ENCODE peak calls at places on chromosomes 16 and 17, in four cellular contexts. V is nephron progenitor cell, D is AG09309, W is right lobe of liver. B is an unnamed sample.

GRCh38 chr16:74868501-74868900 is 93.9 kb upstream of the FA2H start:
- DNase-seq in V (no peak), D (no peak), W (no peak), B (no peak)

GRCh38 chr16:5428932-5429331 is 331.3 kb upstream of the EEF2KMT start:
- DNase-seq in V (peak), D (no peak), W (no peak), B (no peak)

GRCh38 chr17:29159286-29159860 is 20.8 kb downstream of the MYO18A start:
- DNase-seq in V (no peak), D (no peak), W (no peak), B (no peak)

GRCh38 chr17:15930426-15930825 is 14.5 kb upstream of the ADORA2B start:
- DNase-seq in V (no peak), D (no peak), W (no peak), B (no peak)

GRCh38 chr17:14297161-14297851 is 3.6 kb upstream of the HS3ST3B1 start:
- DNase-seq in V (peak), D (no peak), W (peak), B (no peak)

GRCh38 chr16:66344533-66345145 is 21.9 kb upstream of the CDH5 start:
- DNase-seq in V (peak), D (no peak), W (no peak), B (peak)

GRCh38 chr16:13866073-13866472 is 53.9 kb upstream of the ERCC4 start:
- DNase-seq in V (peak), D (peak), W (peak), B (peak)

GRCh38 chr16:80007216-80007615 is 406.7 kb upstream of the MAF start:
- DNase-seq in V (no peak), D (no peak), W (no peak), B (no peak)

GRCh38 chr17:82399030-82399429 is 19.1 kb upstream of the HEXD start:
- DNase-seq in V (no peak), D (peak), W (no peak), B (no peak)

GRCh38 chr16:64440005-64440404 is 681.9 kb downstream of the CDH11 start:
- DNase-seq in V (no peak), D (no peak), W (no peak), B (no peak)

GRCh38 chr16:56603589-56603988 is 4.8 kb upstream of the MT2A start:
- DNase-seq in V (no peak), D (no peak), W (no peak), B (no peak)

GRCh38 chr16:56923481-56923880 is 8.5 kb upstream of the HERPUD1 start:
- DNase-seq in V (no peak), D (peak), W (no peak), B (no peak)

GRCh38 chr16:68936729-68937631 is 93.6 kb downstream of the TANGO6 start:
- DNase-seq in V (no peak), D (peak), W (no peak), B (no peak)

GRCh38 chr16:53084736-53085538 is 30.1 kb downstream of the CHD9 start:
- DNase-seq in V (no peak), D (no peak), W (no peak), B (no peak)

GRCh38 chr16:61730997-61731396 is 305.2 kb downstream of the CDH8 start:
- DNase-seq in V (no peak), D (no peak), W (no peak), B (no peak)

GRCh38 chr17:31680126-31680525 is 178.9 kb downstream of the COPRS start:
- DNase-seq in V (no peak), D (no peak), W (no peak), B (peak)

GRCh38 chr16:29996773-29997250 is 771 bp downstream of the INO80E start:
- DNase-seq in V (no peak), D (no peak), W (no peak), B (no peak)

GRCh38 chr17:42679001-42679491 is 2.3 kb upstream of the PLEKHH3 start:
- DNase-seq in V (no peak), D (no peak), W (no peak), B (peak)

GRCh38 chr16:23712976-23713375 is at the start of gene ERN2:
- DNase-seq in V (peak), D (no peak), W (no peak), B (no peak)

GRCh38 chr16:10027553-10027952 is 154.7 kb downstream of the GRIN2A start:
- DNase-seq in V (no peak), D (no peak), W (no peak), B (no peak)

GRCh38 chr17:39062846-39063680 is 88.4 kb downstream of the PLXDC1 start:
- DNase-seq in V (no peak), D (peak), W (no peak), B (no peak)

GRCh38 chr17:75693500-75694481 is 26.7 kb downstream of the SAP30BP start:
- DNase-seq in V (no peak), D (peak), W (peak), B (no peak)

B was measured in GM13977.